ENCODE peak calls at places on chromosomes 1 and 21, in nine cellular contexts. G, S, V, L, P, I, Y, C and W are unnamed samples.

GRCh38 chr1:223123238-223123976 is 19.6 kb downstream of the TLR5 start:
- DNase-seq in V (peak), S (peak), I (peak), L (peak), Y (peak), G (no peak), C (peak), P (peak), W (peak)

GRCh38 chr1:108080448-108080847 is 115.5 kb upstream of the VAV3 start:
- DNase-seq in S (no peak), Y (no peak), G (no peak), V (no peak), I (no peak), C (no peak), L (no peak), P (peak), W (no peak)

GRCh38 chr1:46197551-46198025 is 646 bp downstream of the POMGNT1 start:
- DNase-seq in C (no peak), V (no peak), G (no peak), I (no peak), Y (no peak), L (peak), P (no peak), S (no peak), W (no peak)

GRCh38 chr1:89673251-89673650 is 40.3 kb downstream of the LRRC8C start:
- DNase-seq in G (no peak), P (no peak), S (no peak), L (peak), C (no peak), Y (no peak), V (no peak), I (no peak), W (no peak)

GRCh38 chr1:189851806-189852367 is 625.8 kb downstream of the BRINP3 start:
- DNase-seq in P (no peak), C (no peak), V (no peak), S (no peak), L (no peak), G (no peak), Y (no peak), I (no peak), W (no peak)

GRCh38 chr21:42631142-42631541 is 22.3 kb upstream of the PDE9A start:
- DNase-seq in P (no peak), V (no peak), S (no peak), C (no peak), Y (no peak), L (no peak), I (no peak), G (no peak), W (no peak)

GRCh38 chr1:229105822-229106525 is 164.9 kb upstream of the RAB4A start:
- DNase-seq in G (no peak), V (no peak), L (no peak), C (no peak), P (no peak), I (no peak), S (no peak), Y (no peak), W (no peak)

GRCh38 chr1:50978852-50979781 is 9.1 kb downstream of the CDKN2C start:
- DNase-seq in S (no peak), Y (peak), G (no peak), P (no peak), I (no peak), C (no peak), L (no peak), V (no peak), W (peak)

GRCh38 chr1:201059871-201060555 is 36.5 kb upstream of the KIF21B start:
- DNase-seq in L (no peak), V (no peak), P (no peak), C (no peak), I (no peak), Y (no peak), S (no peak), G (no peak), W (no peak)

GRCh38 chr1:227940791-227941241 is 6.9 kb downstream of the WNT9A start:
- DNase-seq in S (no peak), I (no peak), Y (peak), V (no peak), C (no peak), L (no peak), P (no peak), G (no peak), W (no peak)

GRCh38 chr1:231636157-231636556 is 9.6 kb downstream of the DISC1 start:
- DNase-seq in C (peak), S (no peak), V (no peak), Y (no peak), I (peak), G (no peak), P (no peak), L (peak), W (no peak)

GRCh38 chr21:20649231-20649630 is 349.0 kb upstream of the NCAM2 start:
- DNase-seq in V (no peak), G (no peak), C (no peak), P (no peak), L (no peak), I (no peak), Y (no peak), S (no peak), W (no peak)

GRCh38 chr1:38018864-38019343 is 6.4 kb downstream of the UTP11 start:
- DNase-seq in G (no peak), S (peak), Y (no peak), C (no peak), P (no peak), I (no peak), L (peak), V (no peak), W (no peak)

GRCh38 chr21:16280731-16281130 is 550.9 kb downstream of the USP25 start:
- DNase-seq in G (no peak), P (no peak), I (no peak), L (peak), C (no peak), V (no peak), S (no peak), Y (no peak), W (no peak)

GRCh38 chr21:43726686-43727570 is 8.0 kb downstream of the PDXK start:
- DNase-seq in P (no peak), G (no peak), L (no peak), V (peak), I (peak), C (peak), Y (peak), S (no peak), W (peak)

GRCh38 chr1:15218287-15219279 is 28.4 kb upstream of the FHAD1 start:
- DNase-seq in P (no peak), V (no peak), C (no peak), Y (no peak), I (no peak), G (peak), L (no peak), S (no peak), W (peak)

GRCh38 chr1:51663721-51664120 is 46.8 kb downstream of the OSBPL9 start:
- DNase-seq in G (no peak), V (no peak), L (no peak), C (no peak), Y (no peak), I (no peak), S (no peak), P (no peak), W (no peak)

GRCh38 chr1:33085332-33085731 is 4.4 kb downstream of the AZIN2 start:
- DNase-seq in L (no peak), C (no peak), V (no peak), Y (no peak), S (no peak), G (no peak), P (no peak), I (no peak), W (no peak)

GRCh38 chr1:15323351-15323988 is 76.4 kb downstream of the FHAD1 start:
- DNase-seq in C (peak), G (no peak), P (peak), I (peak), Y (peak), S (peak), L (peak), V (peak), W (peak)

GRCh38 chr1:196493881-196494280 is 114.4 kb downstream of the KCNT2 start:
- DNase-seq in C (no peak), P (no peak), L (no peak), I (no peak), V (no peak), Y (no peak), G (no peak), S (no peak), W (no peak)

GRCh38 chr1:103156966-103157365 is 48.6 kb upstream of the COL11A1 start:
- DNase-seq in S (no peak), L (no peak), P (no peak), Y (no peak), I (no peak), V (no peak), G (no peak), C (no peak), W (no peak)

GRCh38 chr1:197774691-197775281 is 494 bp downstream of the DENND1B start:
- DNase-seq in Y (peak), I (no peak), P (peak), C (peak), S (peak), G (no peak), L (peak), V (no peak), W (peak)
- H3K27ac ChIP-seq in Y (peak), I (peak), P (peak), C (peak), S (peak), G (peak), L (peak), V (peak), W (peak)

GRCh38 chr1:54403377-54403776 is 2.8 kb downstream of the SSBP3 start:
- DNase-seq in L (no peak), G (no peak), S (no peak), I (no peak), V (no peak), P (no peak), Y (no peak), C (no peak), W (no peak)
- H3K4me3 ChIP-seq in L (peak), G (peak), S (peak), I (peak), V (no peak), P (peak), Y (no peak), C (peak), W (no peak)

GRCh38 chr1:170247751-170248521 is 102.2 kb downstream of the NTMT2 start:
- DNase-seq in G (peak), C (no peak), S (peak), L (peak), P (no peak), V (no peak), Y (no peak), I (no peak), W (no peak)
- H3K27ac ChIP-seq in G (no peak), C (no peak), S (no peak), L (peak), P (no peak), V (no peak), Y (no peak), I (no peak), W (no peak)

DNA sequence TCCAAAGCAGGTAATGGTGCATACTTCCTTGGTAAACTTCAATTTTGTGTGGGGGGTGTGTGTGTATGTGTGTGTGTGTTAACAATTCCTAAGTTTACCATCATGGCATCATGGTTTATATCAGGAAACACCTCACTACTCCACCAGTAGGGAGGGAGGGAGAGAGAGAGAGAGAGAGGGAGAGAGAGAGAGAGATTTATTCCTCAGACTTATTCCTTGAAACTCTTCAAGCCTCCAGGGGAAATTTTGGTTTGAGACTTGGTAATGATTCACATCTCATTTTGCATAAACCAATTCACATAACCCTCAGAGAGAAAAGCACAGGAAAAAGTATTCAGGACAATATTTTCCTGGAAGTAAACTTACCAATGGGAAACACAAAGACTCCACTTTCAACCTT is 115.0 kb downstream of the TTLL7 start:
- DNase-seq in G (no peak), S (no peak), Y (no peak), C (no peak), I (no peak), P (no peak), L (peak), V (no peak), W (no peak)
- H3K4me3 ChIP-seq in G (no peak), S (no peak), Y (no peak), C (no peak), I (no peak), P (no peak), L (no peak), V (no peak), W (no peak)

GRCh38 chr1:19678931-19679453 is 14.3 kb downstream of the HTR6 start:
- DNase-seq in P (no peak), Y (no peak), V (no peak), S (no peak), I (no peak), G (no peak), C (no peak), L (no peak), W (no peak)

GRCh38 chr1:19676438-19676922 is 11.8 kb downstream of the HTR6 start:
- DNase-seq in G (no peak), C (peak), L (peak), I (no peak), Y (peak), S (peak), V (no peak), P (no peak), W (peak)

GRCh38 chr1:19678493-19678892 is 13.8 kb downstream of the HTR6 start:
- DNase-seq in Y (no peak), S (no peak), C (no peak), L (no peak), I (no peak), G (no peak), P (no peak), V (no peak), W (no peak)

GRCh38 chr1:19672237-19672636 is 7.6 kb downstream of the HTR6 start:
- DNase-seq in Y (no peak), G (no peak), P (no peak), I (peak), C (no peak), S (no peak), L (no peak), V (no peak), W (no peak)

DNA sequence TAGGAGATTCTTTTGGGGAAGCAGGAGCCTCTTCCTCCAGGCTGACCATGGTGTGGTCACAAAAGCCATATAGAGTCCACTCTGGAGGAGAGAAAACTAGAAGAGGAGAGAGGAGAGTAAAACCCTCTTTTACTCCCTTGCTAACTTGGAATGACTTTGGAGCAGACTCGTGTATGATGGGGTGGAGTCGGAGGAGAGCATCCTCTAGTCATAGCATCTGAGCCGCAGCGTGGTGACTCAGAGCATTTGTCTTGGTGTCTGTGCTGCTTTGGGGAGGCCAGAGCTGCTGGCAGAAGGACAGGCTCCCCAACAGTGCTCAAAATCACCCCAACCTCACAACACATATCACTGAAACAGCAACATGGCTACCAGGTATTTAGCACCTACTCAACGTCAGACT is 11.1 kb downstream of the HTR6 start:
- DNase-seq in I (no peak), V (no peak), S (no peak), P (no peak), Y (no peak), L (no peak), C (no peak), G (no peak), W (no peak)
- H3K27ac ChIP-seq in I (no peak), V (no peak), S (no peak), P (no peak), Y (no peak), L (no peak), C (no peak), G (no peak), W (no peak)

DNA sequence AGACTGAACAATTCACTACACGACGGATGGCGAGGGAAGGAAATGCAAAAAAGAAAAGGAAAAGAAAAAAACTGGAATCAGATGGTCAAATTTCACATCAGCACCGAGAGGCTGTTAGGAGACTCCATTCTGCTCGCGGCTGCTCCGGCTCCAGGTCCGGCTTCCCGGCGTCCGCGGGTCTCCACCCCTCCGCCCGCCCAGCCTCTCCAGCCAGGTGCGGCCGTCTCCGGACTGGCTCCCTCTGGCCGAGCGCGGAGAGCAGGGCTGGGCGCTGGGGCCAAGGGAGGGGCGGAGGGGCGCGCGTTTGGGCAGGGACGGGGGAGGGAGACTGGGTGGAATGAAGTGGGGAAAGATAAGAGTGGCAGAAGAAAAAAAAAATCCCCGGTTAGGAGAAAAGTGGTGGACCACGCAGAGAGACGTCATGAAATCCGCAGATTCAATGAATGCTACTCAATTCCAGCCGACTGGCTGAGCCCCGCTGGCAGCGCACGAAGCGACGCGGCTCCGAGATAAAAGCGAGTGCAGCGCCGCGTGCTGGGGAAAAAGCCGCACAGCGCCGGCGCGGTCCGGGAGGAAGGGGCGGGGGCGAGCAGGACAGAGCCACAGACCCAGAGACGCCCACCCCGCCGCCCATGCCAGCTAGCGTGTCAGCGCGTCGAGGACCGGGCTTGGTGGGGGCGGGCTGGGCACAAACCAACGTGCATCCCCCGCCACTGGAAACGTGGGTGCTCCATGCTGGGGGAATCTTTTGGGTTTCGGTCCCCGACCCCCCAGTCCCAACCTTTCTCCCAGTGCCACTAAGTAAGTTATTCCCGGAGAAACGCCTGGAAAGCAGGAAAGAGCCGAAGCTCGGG is at the start of gene KCNJ6:
- DNase-seq in V (no peak), I (peak), Y (peak), P (no peak), S (peak), L (peak), G (no peak), C (no peak), W (no peak)
- H3K4me3 ChIP-seq in V (no peak), I (peak), Y (no peak), P (no peak), S (peak), L (peak), G (no peak), C (no peak), W (peak)

DNA sequence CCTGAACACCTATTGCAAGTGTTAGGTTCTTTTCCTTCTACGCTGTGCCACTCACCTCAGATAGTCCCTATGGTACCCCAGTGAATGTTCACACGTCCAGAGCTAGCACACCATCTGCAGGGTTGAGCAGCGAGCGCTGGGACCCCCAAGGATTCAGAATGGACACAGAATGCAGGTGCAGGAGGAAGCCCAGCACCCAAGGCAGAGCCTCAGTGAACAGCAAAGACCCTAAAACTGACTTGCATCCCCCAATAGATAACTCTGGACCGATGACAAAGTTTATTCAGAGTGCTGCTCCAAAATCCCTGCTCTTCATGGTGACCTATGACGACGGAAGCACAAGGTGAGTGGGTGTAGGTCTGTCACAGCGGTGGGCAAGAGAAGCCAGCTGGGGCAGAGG is 15.1 kb upstream of the MX2 start:
- DNase-seq in V (no peak), L (no peak), I (no peak), Y (no peak), S (no peak), G (no peak), P (no peak), C (no peak), W (no peak)
- H3K27ac ChIP-seq in V (no peak), L (no peak), I (no peak), Y (no peak), S (no peak), G (no peak), P (no peak), C (no peak), W (no peak)

GRCh38 chr1:184915463-184916080 is 58.7 kb downstream of the NIBAN1 start:
- DNase-seq in G (no peak), I (no peak), C (no peak), L (peak), P (no peak), S (no peak), V (no peak), Y (no peak), W (no peak)
- H3K4me3 ChIP-seq in G (no peak), I (no peak), C (no peak), L (no peak), P (no peak), S (no peak), V (no peak), Y (no peak), W (no peak)

DNA sequence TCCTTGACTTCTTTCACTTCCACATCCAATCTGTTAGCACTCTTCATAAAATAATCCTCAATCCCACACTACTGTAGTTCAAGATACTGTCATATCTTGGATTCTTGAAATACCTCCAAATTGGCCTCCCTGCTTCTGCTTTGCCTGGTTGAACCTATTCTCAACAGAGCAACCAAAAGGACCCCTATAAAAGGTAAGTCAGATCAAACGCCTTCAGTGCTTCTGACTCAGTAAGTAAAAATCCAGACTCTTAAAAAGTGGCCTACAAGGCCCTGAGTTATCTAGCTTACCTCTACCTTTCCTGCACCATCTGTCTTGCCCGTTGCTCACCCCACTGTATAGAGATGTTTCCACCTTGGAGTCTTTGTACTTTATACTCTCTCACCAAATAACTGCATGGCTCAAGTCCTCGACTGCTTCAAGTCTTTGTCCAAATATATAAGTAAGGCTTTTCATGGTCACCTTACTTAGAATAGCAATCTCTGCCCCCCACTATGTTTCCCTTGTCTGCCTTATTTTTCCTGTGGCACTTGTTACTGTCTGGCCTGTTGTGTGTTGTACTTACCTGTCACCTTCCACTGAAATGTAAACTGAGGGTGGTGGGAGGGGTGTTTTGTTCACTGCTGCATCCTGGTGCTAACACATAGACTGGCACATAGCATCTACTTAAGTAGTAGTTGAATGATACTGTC is 5.1 kb upstream of the PIGV start:
- DNase-seq in G (no peak), C (no peak), L (no peak), S (no peak), I (no peak), P (no peak), V (no peak), Y (no peak), W (no peak)
- H3K27ac ChIP-seq in G (no peak), C (peak), L (no peak), S (peak), I (peak), P (no peak), V (no peak), Y (peak), W (no peak)